ENCODE peak calls at places on chromosome X, in ten cellular contexts. Z is retinal pigment epithelial cell; N is CD8-positive, alpha-beta T cell; G is GM12864; W is lower leg skin; H is psoas muscle; O is spleen; Q is ovary; R is heart right ventricle; L is mammary epithelial cell. P is an unnamed sample.

GRCh38 chrX:109818921-109819320 is 85.9 kb upstream of the ACSL4 start:
- DNase-seq in O (no peak), R (no peak), Q (no peak), N (no peak), H (no peak), W (no peak), G (no peak), Z (no peak), L (no peak), P (no peak)

GRCh38 chrX:47749185-47749967 is 87.3 kb upstream of the ZNF81 start:
- DNase-seq in H (no peak), N (no peak), R (no peak), Z (no peak), Q (peak), W (no peak), L (no peak), G (no peak), O (no peak), P (no peak)

GRCh38 chrX:41164469-41164868 is 79.2 kb downstream of the USP9X start:
- DNase-seq in N (no peak), R (no peak), Z (no peak), G (no peak), O (no peak), L (no peak), Q (no peak), H (no peak), W (no peak), P (no peak)

GRCh38 chrX:45129055-45129454 is 71.6 kb downstream of the DIPK2B start:
- DNase-seq in W (no peak), G (no peak), Z (no peak), N (no peak), L (no peak), H (no peak), Q (no peak), R (no peak), O (no peak), P (no peak)

GRCh38 chrX:37763400-37763799 is 16.5 kb upstream of the CYBB start:
- DNase-seq in R (no peak), H (no peak), L (no peak), O (no peak), G (no peak), Z (no peak), N (no peak), W (no peak), Q (no peak), P (no peak)

GRCh38 chrX:129247642-129248041 is 275.6 kb downstream of the SMARCA1 start:
- DNase-seq in L (no peak), Z (no peak), H (no peak), W (no peak), G (no peak), R (no peak), N (no peak), O (no peak), Q (no peak), P (no peak)

GRCh38 chrX:17521871-17522693 is 147.1 kb downstream of the NHS start:
- DNase-seq in L (peak), O (no peak), R (peak), H (no peak), G (no peak), N (no peak), W (no peak), Q (peak), Z (no peak), P (no peak)

GRCh38 chrX:26286836-26287235 is 70.9 kb downstream of the MAGEB5 start:
- DNase-seq in Q (no peak), G (no peak), H (no peak), O (no peak), Z (no peak), L (no peak), N (no peak), R (no peak), W (no peak), P (no peak)

GRCh38 chrX:107978707-107979307 is 3.4 kb downstream of the TEX13B start:
- DNase-seq in Q (no peak), R (no peak), H (no peak), L (peak), N (no peak), Z (no peak), G (no peak), O (no peak), W (no peak), P (no peak)

GRCh38 chrX:1165535-1166196 is 46.8 kb downstream of the CRLF2 start:
- DNase-seq in H (no peak), W (no peak), L (peak), Q (no peak), N (no peak), R (no peak), G (no peak), Z (no peak), O (peak), P (no peak)

GRCh38 chrX:9195199-9195880 is 161.4 kb upstream of the FAM9B start:
- DNase-seq in Q (no peak), H (no peak), O (no peak), G (no peak), Z (no peak), W (no peak), R (no peak), N (no peak), L (no peak), P (no peak)

GRCh38 chrX:109747681-109748080 is 14.6 kb upstream of the ACSL4 start:
- DNase-seq in L (no peak), R (no peak), W (no peak), H (no peak), Q (no peak), O (no peak), N (no peak), Z (no peak), G (no peak), P (no peak)

GRCh38 chrX:107674480-107675364 is 46.4 kb downstream of the PRPS1 start:
- DNase-seq in Q (peak), L (peak), N (peak), H (peak), R (peak), W (peak), Z (no peak), G (no peak), O (peak), P (no peak)

GRCh38 chrX:47231167-47231566 is 1.6 kb upstream of the USP11 start:
- DNase-seq in O (no peak), Z (no peak), L (peak), H (no peak), W (no peak), G (no peak), Q (no peak), R (no peak), N (no peak), P (no peak)

GRCh38 chrX:118847676-118848075 is 24.1 kb downstream of the ZCCHC12 start:
- DNase-seq in H (no peak), O (no peak), N (no peak), G (peak), W (no peak), Z (no peak), R (no peak), L (peak), Q (no peak), P (no peak)

GRCh38 chrX:151815461-151815860 is 80.9 kb downstream of the CNGA2 start:
- DNase-seq in Q (no peak), O (no peak), L (no peak), N (no peak), G (no peak), H (no peak), W (no peak), R (no peak), Z (no peak), P (no peak)

GRCh38 chrX:6026484-6026883 is 202.2 kb downstream of the NLGN4X start:
- DNase-seq in W (no peak), L (no peak), Z (no peak), H (no peak), Q (no peak), O (no peak), G (no peak), R (no peak), N (no peak), P (no peak)

GRCh38 chrX:16528620-16529019 is 121.3 kb upstream of the S100G start:
- DNase-seq in L (no peak), O (no peak), Q (no peak), W (no peak), G (no peak), N (peak), Z (no peak), R (no peak), H (no peak), P (no peak)

GRCh38 chrX:25869761-25870160 is 268.4 kb upstream of the MAGEB18 start:
- DNase-seq in G (no peak), L (no peak), R (no peak), Q (no peak), O (no peak), N (no peak), Z (no peak), W (no peak), H (no peak), P (no peak)

GRCh38 chrX:1224954-1225353 is 12.5 kb upstream of the CRLF2 start:
- DNase-seq in Z (no peak), L (no peak), R (no peak), G (no peak), N (no peak), O (no peak), W (no peak), Q (no peak), H (no peak), P (no peak)

GRCh38 chrX:113644426-113644825 is 803.8 kb upstream of the AMOT start:
- DNase-seq in Q (no peak), H (no peak), O (no peak), N (no peak), G (no peak), L (peak), W (no peak), R (no peak), Z (no peak), P (no peak)

GRCh38 chrX:110409925-110410324 is 51.3 kb downstream of the RTL9 start:
- DNase-seq in W (no peak), L (peak), N (no peak), Z (no peak), O (no peak), G (no peak), Q (no peak), H (no peak), R (no peak), P (no peak)

GRCh38 chrX:69503835-69504625 is at the start of gene NALF2:
- DNase-seq in H (peak), Z (peak), Q (peak), N (peak), R (peak), W (peak), O (no peak), G (no peak), L (peak), P (peak)

GRCh38 chrX:67780694-67781109 is 236.9 kb downstream of the AR start:
- DNase-seq in W (peak), G (no peak), R (peak), Z (peak), N (no peak), H (peak), L (peak), Q (peak), O (no peak), P (no peak)

DNA sequence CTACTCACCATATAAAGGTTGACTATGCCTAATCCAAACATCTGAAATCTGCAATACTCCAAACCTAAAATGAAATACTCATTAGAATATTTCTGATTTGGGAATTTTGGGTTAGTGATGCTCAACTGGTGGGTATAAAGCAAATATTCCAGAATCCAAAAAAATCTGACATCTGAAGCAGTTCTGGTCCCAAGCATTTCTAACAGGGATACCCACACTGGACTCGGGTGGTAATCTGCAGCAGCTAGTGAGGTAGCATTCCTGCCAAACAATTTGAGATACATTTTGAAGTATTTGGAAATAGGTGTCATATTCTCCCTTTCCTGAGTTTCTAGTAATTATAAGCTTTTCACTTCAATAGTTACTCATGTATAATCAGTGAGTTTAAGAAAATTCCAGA is 49.6 kb upstream of the RPA4 start:
- DNase-seq in R (no peak), H (no peak), W (no peak), G (no peak), Z (no peak), O (no peak), Q (no peak), L (no peak), N (no peak), P (no peak)
- H3K4me3 ChIP-seq in R (no peak), H (no peak), W (no peak), G (no peak), Z (no peak), O (no peak), Q (no peak), L (no peak), N (no peak), P (no peak)

DNA sequence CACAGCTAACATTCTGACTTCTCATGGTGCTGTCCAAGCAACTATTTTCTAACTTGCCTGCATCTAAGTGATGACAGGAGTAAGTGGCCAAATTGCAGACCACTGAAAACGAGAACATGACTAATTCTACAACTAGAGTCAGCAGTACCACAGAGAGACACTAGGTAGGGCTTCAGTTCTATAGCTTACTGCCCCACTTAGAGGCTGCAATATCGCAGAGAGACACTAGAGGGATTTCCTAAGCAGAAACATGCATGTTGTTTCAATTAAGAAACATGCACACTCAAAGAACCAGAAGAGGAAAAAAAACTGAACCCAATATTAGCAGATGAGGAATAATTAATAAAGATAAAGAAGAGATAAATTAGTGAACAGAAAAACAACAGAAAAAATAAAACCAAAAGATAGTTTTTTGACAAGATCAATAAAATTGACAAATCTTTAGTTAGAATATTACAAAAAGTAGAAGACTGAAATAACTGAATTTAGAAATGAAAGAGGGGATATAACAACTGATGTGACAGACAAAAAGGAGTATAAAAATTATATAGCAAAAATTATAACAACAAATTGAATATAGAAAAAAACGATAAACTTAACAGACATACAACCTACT is 100.8 kb downstream of the SPIN4 start:
- DNase-seq in O (no peak), R (no peak), W (peak), Z (peak), G (peak), L (peak), H (no peak), Q (no peak), N (peak), P (peak)
- TF ChIP-seq CTCF in O (peak), R (peak), W (peak), Z (peak), G (peak), L (peak), H (peak), Q (no peak), N (peak), P (peak)

DNA sequence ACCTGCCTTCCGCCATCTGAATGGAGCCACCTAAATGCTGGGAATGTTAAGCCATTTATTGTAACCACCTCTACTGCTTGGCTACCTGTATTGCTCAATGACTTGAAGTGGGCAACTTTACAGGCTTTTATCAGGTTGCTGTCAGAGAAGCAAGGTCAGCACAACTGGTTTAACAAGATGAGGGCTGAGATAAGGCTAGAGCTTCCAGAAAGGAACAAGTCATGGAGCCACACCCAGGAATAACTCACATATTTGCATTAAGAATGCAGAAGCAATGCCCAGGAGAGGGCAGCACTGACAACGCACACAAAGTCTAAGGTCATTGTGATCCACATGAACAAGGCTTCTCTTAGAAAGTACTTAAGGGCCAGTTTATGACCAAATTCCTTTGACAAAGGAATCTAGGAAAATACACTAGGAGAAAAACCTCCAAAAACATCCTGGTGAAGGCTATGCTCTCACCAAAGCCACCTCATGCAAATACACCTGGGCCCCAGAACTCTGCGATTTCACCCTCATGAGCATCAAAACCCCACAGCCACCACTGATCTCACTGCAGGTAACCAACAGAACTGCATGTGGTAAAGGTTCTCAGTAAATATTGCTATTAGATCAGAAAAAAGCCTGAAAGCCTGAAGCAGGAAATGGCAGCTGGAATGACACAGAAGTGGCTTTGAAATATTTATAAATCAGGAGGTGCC is 15.0 kb upstream of the STS start:
- DNase-seq in Q (no peak), R (no peak), N (peak), L (peak), Z (peak), H (no peak), W (peak), O (no peak), G (no peak), P (peak)
- H3K4me3 ChIP-seq in Q (no peak), R (no peak), N (no peak), L (no peak), Z (no peak), H (no peak), W (no peak), O (no peak), G (no peak), P (no peak)

GRCh38 chrX:71909956-71910355 is 689 bp upstream of the NHSL2 start:
- DNase-seq in R (peak), O (no peak), L (no peak), N (no peak), G (no peak), Q (no peak), Z (no peak), H (peak), W (no peak), P (no peak)
- TF ChIP-seq CTCF in R (peak), O (no peak), L (no peak), N (no peak), G (no peak), Q (no peak), Z (peak), H (no peak), W (no peak), P (peak)

GRCh38 chrX:20320461-20321159 is 53.9 kb upstream of the RPS6KA3 start:
- DNase-seq in R (no peak), G (peak), H (no peak), Q (no peak), O (peak), N (peak), Z (no peak), L (no peak), W (no peak), P (no peak)
- H3K4me3 ChIP-seq in R (no peak), G (no peak), H (no peak), Q (no peak), O (no peak), N (no peak), Z (no peak), L (no peak), W (no peak), P (no peak)